ENCODE peak calls at places on chromosome 7, in seven cellular contexts. One of them, this sample, is unnamed.

GRCh38 chr7:39507866-39508551 is 58.2 kb upstream of the YAE1 start:
- DNase-seq in K562: no peak
- DNase-seq in kidney epithelial cell: no peak
- DNase-seq in psoas muscle: no peak
- DNase-seq in OCI-LY7: no peak
- DNase-seq in fibroblast of mammary gland: peak
- DNase-seq in foreskin fibroblast: peak
- DNase-seq in this sample: no peak

GRCh38 chr7:73519867-73520672 is 2.0 kb downstream of the BAZ1B start:
- DNase-seq in K562: peak
- DNase-seq in kidney epithelial cell: no peak
- DNase-seq in psoas muscle: no peak
- DNase-seq in OCI-LY7: peak
- DNase-seq in fibroblast of mammary gland: peak
- DNase-seq in foreskin fibroblast: no peak
- DNase-seq in this sample: no peak

GRCh38 chr7:19339512-19339911 is 194.3 kb upstream of the FERD3L start:
- DNase-seq in K562: no peak
- DNase-seq in kidney epithelial cell: no peak
- DNase-seq in psoas muscle: no peak
- DNase-seq in OCI-LY7: no peak
- DNase-seq in fibroblast of mammary gland: no peak
- DNase-seq in foreskin fibroblast: no peak
- DNase-seq in this sample: no peak

GRCh38 chr7:104901239-104901638 is 112.8 kb upstream of the KMT2E start:
- DNase-seq in K562: no peak
- DNase-seq in kidney epithelial cell: no peak
- DNase-seq in psoas muscle: no peak
- DNase-seq in OCI-LY7: no peak
- DNase-seq in fibroblast of mammary gland: no peak
- DNase-seq in foreskin fibroblast: no peak
- DNase-seq in this sample: no peak

GRCh38 chr7:94336009-94336408 is 58.7 kb upstream of the COL1A2 start:
- DNase-seq in K562: no peak
- DNase-seq in kidney epithelial cell: no peak
- DNase-seq in psoas muscle: no peak
- DNase-seq in OCI-LY7: no peak
- DNase-seq in fibroblast of mammary gland: no peak
- DNase-seq in foreskin fibroblast: no peak
- DNase-seq in this sample: no peak

GRCh38 chr7:17121671-17122070 is 176.8 kb upstream of the AHR start:
- DNase-seq in K562: no peak
- DNase-seq in kidney epithelial cell: no peak
- DNase-seq in psoas muscle: no peak
- DNase-seq in OCI-LY7: no peak
- DNase-seq in fibroblast of mammary gland: no peak
- DNase-seq in foreskin fibroblast: no peak
- DNase-seq in this sample: no peak

GRCh38 chr7:15839415-15840100 is 153.1 kb upstream of the MEOX2 start:
- DNase-seq in K562: no peak
- DNase-seq in kidney epithelial cell: no peak
- DNase-seq in psoas muscle: peak
- DNase-seq in OCI-LY7: no peak
- DNase-seq in fibroblast of mammary gland: peak
- DNase-seq in foreskin fibroblast: no peak
- DNase-seq in this sample: no peak

GRCh38 chr7:42736931-42737330 is 174.9 kb downstream of the C7orf25 start:
- DNase-seq in K562: peak
- DNase-seq in kidney epithelial cell: no peak
- DNase-seq in psoas muscle: no peak
- DNase-seq in OCI-LY7: no peak
- DNase-seq in fibroblast of mammary gland: no peak
- DNase-seq in foreskin fibroblast: no peak
- DNase-seq in this sample: no peak

GRCh38 chr7:128742206-128742605 is 3.0 kb downstream of the CALU start:
- DNase-seq in K562: no peak
- DNase-seq in kidney epithelial cell: no peak
- DNase-seq in psoas muscle: no peak
- DNase-seq in OCI-LY7: no peak
- DNase-seq in fibroblast of mammary gland: peak
- DNase-seq in foreskin fibroblast: peak
- DNase-seq in this sample: no peak

GRCh38 chr7:77799078-77799964 is 748 bp downstream of the PHTF2 start:
- DNase-seq in K562: peak
- DNase-seq in kidney epithelial cell: no peak
- DNase-seq in psoas muscle: peak
- DNase-seq in OCI-LY7: peak
- DNase-seq in fibroblast of mammary gland: peak
- DNase-seq in foreskin fibroblast: no peak
- DNase-seq in this sample: no peak

GRCh38 chr7:134905375-134905774 is 80.9 kb upstream of the AGBL3 start:
- DNase-seq in K562: no peak
- DNase-seq in kidney epithelial cell: no peak
- DNase-seq in psoas muscle: peak
- DNase-seq in OCI-LY7: no peak
- DNase-seq in fibroblast of mammary gland: peak
- DNase-seq in foreskin fibroblast: peak
- DNase-seq in this sample: peak

GRCh38 chr7:37408885-37409248 is 39.8 kb downstream of the ELMO1 start:
- DNase-seq in K562: no peak
- DNase-seq in kidney epithelial cell: no peak
- DNase-seq in psoas muscle: no peak
- DNase-seq in OCI-LY7: no peak
- DNase-seq in fibroblast of mammary gland: no peak
- DNase-seq in foreskin fibroblast: no peak
- DNase-seq in this sample: no peak

GRCh38 chr7:30965883-30966282 is 2.1 kb downstream of the GHRHR start:
- DNase-seq in K562: no peak
- DNase-seq in kidney epithelial cell: no peak
- DNase-seq in psoas muscle: no peak
- DNase-seq in OCI-LY7: no peak
- DNase-seq in fibroblast of mammary gland: no peak
- DNase-seq in foreskin fibroblast: no peak
- DNase-seq in this sample: no peak

GRCh38 chr7:134599371-134599770 is 47.3 kb upstream of the BPGM start:
- DNase-seq in K562: no peak
- DNase-seq in kidney epithelial cell: no peak
- DNase-seq in psoas muscle: peak
- DNase-seq in OCI-LY7: no peak
- DNase-seq in fibroblast of mammary gland: no peak
- DNase-seq in foreskin fibroblast: no peak
- DNase-seq in this sample: no peak

GRCh38 chr7:16688249-16688648 is 42.3 kb downstream of the BZW2 start:
- DNase-seq in K562: peak
- DNase-seq in kidney epithelial cell: no peak
- DNase-seq in psoas muscle: no peak
- DNase-seq in OCI-LY7: no peak
- DNase-seq in fibroblast of mammary gland: peak
- DNase-seq in foreskin fibroblast: no peak
- DNase-seq in this sample: no peak

GRCh38 chr7:131848033-131848432 is 291.6 kb upstream of the PODXL start:
- DNase-seq in K562: no peak
- DNase-seq in kidney epithelial cell: no peak
- DNase-seq in psoas muscle: no peak
- DNase-seq in OCI-LY7: no peak
- DNase-seq in fibroblast of mammary gland: no peak
- DNase-seq in foreskin fibroblast: no peak
- DNase-seq in this sample: no peak

DNA sequence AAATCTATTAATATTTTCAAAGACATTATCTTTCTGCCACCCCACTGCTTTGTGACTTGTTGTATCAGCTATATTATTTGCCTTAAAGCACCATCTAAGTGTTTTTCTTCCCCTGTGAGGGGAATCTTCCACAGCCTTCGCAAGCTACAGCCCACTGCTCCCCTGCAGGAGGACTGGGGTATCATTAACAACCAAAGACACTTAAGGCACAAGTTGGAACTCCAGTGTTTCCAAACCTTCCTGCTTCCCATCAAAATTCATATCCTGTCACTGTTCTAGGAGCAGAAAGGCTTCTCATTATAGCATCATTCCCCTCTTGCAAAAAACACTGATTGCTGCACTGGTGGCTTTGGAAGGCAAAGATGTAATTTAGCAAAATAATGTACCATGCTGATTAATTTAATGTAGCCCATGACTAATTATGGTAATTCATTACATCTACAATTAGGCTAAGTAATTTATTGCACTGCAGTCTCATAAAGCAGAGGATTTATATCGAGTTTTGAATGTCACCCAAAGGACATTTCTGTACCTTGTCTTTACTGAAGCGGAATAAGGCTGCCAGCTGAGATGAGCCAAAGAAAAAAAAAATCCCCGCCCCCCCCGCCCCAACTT is 207.1 kb downstream of the SKAP2 start:
- DNase-seq in K562: no peak
- DNase-seq in kidney epithelial cell: no peak
- DNase-seq in psoas muscle: no peak
- DNase-seq in OCI-LY7: no peak
- DNase-seq in fibroblast of mammary gland: no peak
- DNase-seq in foreskin fibroblast: no peak
- DNase-seq in this sample: no peak
- TF ChIP-seq CTCF in K562: no peak
- TF ChIP-seq CTCF in kidney epithelial cell: no peak
- TF ChIP-seq CTCF in psoas muscle: no peak
- TF ChIP-seq CTCF in OCI-LY7: no peak
- TF ChIP-seq CTCF in fibroblast of mammary gland: no peak
- TF ChIP-seq CTCF in foreskin fibroblast: no peak
- TF ChIP-seq CTCF in this sample: no peak

DNA sequence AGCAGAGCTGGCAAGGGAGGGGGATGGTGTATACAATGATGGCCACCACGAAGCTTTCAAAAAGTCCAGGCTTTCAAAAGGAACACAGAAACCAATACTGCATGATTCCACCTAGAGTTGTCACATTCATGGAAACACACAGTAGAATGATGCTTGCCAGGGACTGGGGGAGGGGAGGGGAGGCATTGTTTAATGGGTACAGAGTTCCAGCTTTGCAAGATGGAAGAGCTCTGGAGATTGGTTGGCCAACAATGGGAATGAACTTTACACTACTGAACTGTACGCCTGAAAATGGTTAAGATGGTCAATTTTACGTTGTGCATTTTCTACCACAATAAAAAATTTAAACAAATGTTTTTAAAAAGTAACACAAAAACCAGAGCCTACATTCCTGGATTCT is 104.5 kb upstream of the KDM7A start:
- DNase-seq in K562: no peak
- DNase-seq in kidney epithelial cell: no peak
- DNase-seq in psoas muscle: no peak
- DNase-seq in OCI-LY7: no peak
- DNase-seq in fibroblast of mammary gland: no peak
- DNase-seq in foreskin fibroblast: no peak
- DNase-seq in this sample: no peak
- H3K4me3 ChIP-seq in K562: no peak
- H3K4me3 ChIP-seq in kidney epithelial cell: no peak
- H3K4me3 ChIP-seq in psoas muscle: no peak
- H3K4me3 ChIP-seq in OCI-LY7: no peak
- H3K4me3 ChIP-seq in fibroblast of mammary gland: no peak
- H3K4me3 ChIP-seq in foreskin fibroblast: no peak
- H3K4me3 ChIP-seq in this sample: no peak

DNA sequence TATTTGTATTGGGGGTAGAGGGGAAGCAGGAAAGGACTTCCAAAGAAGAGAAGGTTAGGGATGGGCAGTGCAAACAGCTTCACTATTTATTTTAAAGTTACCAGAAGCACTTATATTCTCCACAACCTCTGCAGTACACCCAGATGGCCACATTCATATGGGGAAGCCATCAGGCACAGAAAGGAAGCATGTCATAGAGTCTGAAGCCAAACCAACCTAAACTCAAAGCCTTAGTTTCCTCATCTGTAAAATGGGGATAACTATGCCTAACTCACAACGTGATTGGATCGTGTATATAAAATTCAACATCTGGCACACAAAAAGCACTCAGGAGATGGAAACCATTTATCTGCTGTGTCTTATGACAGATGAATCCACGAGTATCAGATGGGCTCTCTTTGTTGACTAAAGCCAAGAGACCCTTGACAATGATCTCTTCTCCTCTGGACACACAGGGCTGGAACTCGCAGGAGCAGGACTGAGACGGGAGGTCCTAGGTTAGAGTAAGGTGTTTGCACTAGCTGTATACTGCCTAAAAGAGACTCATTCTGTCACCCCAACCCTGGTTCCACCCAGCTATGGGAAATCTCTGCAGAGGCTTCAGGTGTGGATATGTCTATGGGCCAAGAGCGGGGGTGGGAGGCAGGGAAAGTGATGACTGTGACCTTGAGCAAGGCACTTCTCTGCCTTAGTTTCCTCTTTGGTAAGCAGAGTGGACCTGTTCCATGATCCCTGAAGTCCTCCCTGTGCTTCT is 1.8 kb downstream of the KIAA1549 start:
- DNase-seq in K562: no peak
- DNase-seq in kidney epithelial cell: no peak
- DNase-seq in psoas muscle: no peak
- DNase-seq in OCI-LY7: no peak
- DNase-seq in fibroblast of mammary gland: no peak
- DNase-seq in foreskin fibroblast: no peak
- DNase-seq in this sample: no peak
- TF ChIP-seq CTCF in K562: no peak
- TF ChIP-seq CTCF in kidney epithelial cell: no peak
- TF ChIP-seq CTCF in psoas muscle: no peak
- TF ChIP-seq CTCF in OCI-LY7: no peak
- TF ChIP-seq CTCF in fibroblast of mammary gland: peak
- TF ChIP-seq CTCF in foreskin fibroblast: no peak
- TF ChIP-seq CTCF in this sample: no peak

GRCh38 chr7:79452032-79452494 is 1.4 kb downstream of the MAGI2 start:
- DNase-seq in K562: no peak
- DNase-seq in kidney epithelial cell: no peak
- DNase-seq in psoas muscle: peak
- DNase-seq in OCI-LY7: no peak
- DNase-seq in fibroblast of mammary gland: peak
- DNase-seq in foreskin fibroblast: peak
- DNase-seq in this sample: peak

GRCh38 chr7:79452495-79453265 is 787 bp downstream of the MAGI2 start:
- DNase-seq in K562: no peak
- DNase-seq in kidney epithelial cell: no peak
- DNase-seq in psoas muscle: peak
- DNase-seq in OCI-LY7: no peak
- DNase-seq in fibroblast of mammary gland: peak
- DNase-seq in foreskin fibroblast: peak
- DNase-seq in this sample: no peak

GRCh38 chr7:79453266-79453557 is 255 bp downstream of the MAGI2 start:
- DNase-seq in K562: no peak
- DNase-seq in kidney epithelial cell: no peak
- DNase-seq in psoas muscle: no peak
- DNase-seq in OCI-LY7: no peak
- DNase-seq in fibroblast of mammary gland: no peak
- DNase-seq in foreskin fibroblast: no peak
- DNase-seq in this sample: no peak

GRCh38 chr7:79453558-79454324 is at the start of gene MAGI2:
- DNase-seq in K562: no peak
- DNase-seq in kidney epithelial cell: no peak
- DNase-seq in psoas muscle: peak
- DNase-seq in OCI-LY7: no peak
- DNase-seq in fibroblast of mammary gland: peak
- DNase-seq in foreskin fibroblast: peak
- DNase-seq in this sample: no peak

DNA sequence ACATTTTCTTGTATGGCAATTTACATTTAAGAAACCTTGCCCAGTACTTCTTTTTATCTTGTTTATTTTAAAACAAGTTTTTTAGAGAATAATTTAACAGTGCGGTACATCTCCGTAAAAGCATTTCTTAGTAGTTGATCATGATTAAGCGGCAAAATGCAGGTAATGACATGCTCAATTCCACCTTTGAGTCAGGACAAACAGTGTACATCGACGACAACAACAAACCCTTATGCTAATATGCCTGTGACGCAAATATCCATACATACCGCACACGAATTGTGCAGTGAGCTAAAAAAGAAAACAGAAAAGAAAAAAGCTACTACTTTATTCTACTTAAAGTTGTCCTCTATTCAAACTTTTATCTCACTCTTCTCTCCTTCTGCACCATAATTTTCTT is 1.9 kb downstream of the MAGI2 start:
- DNase-seq in K562: no peak
- DNase-seq in kidney epithelial cell: no peak
- DNase-seq in psoas muscle: no peak
- DNase-seq in OCI-LY7: no peak
- DNase-seq in fibroblast of mammary gland: peak
- DNase-seq in foreskin fibroblast: no peak
- DNase-seq in this sample: no peak
- H3K4me3 ChIP-seq in K562: no peak
- H3K4me3 ChIP-seq in kidney epithelial cell: peak
- H3K4me3 ChIP-seq in psoas muscle: peak
- H3K4me3 ChIP-seq in OCI-LY7: no peak
- H3K4me3 ChIP-seq in fibroblast of mammary gland: peak
- H3K4me3 ChIP-seq in foreskin fibroblast: peak
- H3K4me3 ChIP-seq in this sample: peak